ENCODE peak calls at places on chromosomes 3 and 15, in five cellular contexts. W is fibroblast of mammary gland, K is progenitor cell of endocrine pancreas, J is astrocyte of the spinal cord, F is osteocyte. A is an unnamed sample.

GRCh38 chr3:184008161-184008560 is 9.5 kb downstream of the ABCC5 start:
- DNase-seq in W (no peak), K (no peak), J (no peak), F (no peak), A (no peak)

GRCh38 chr3:110966966-110967663 is 104.5 kb upstream of the NECTIN3 start:
- DNase-seq in W (no peak), K (no peak), J (no peak), F (no peak), A (no peak)

GRCh38 chr3:112654979-112655378 is 14.0 kb upstream of the CCDC80 start:
- DNase-seq in W (no peak), K (no peak), J (peak; percentile 29), F (no peak), A (no peak)

GRCh38 chr15:33330931-33331330 is 20.2 kb downstream of the RYR3 start:
- DNase-seq in W (no peak), K (no peak), J (no peak), F (no peak), A (no peak)

GRCh38 chr15:100911086-100911485 is 8.1 kb upstream of the LRRK1 start:
- DNase-seq in W (no peak), K (no peak), J (no peak), F (no peak), A (no peak)

GRCh38 chr3:47661121-47661752 is 82.6 kb upstream of the CSPG5 start:
- DNase-seq in W (peak; percentile 83), K (no peak), J (peak; percentile 74), F (no peak), A (peak; percentile 47)

GRCh38 chr15:39248204-39248603 is 332.7 kb upstream of the THBS1 start:
- DNase-seq in W (peak; percentile 48), K (no peak), J (peak; percentile 71), F (no peak), A (no peak)

GRCh38 chr15:78353093-78353492 is 12.9 kb downstream of the CRABP1 start:
- DNase-seq in W (peak; percentile 48), K (no peak), J (no peak), F (no peak), A (no peak)

GRCh38 chr15:90306560-90306959 is 41.1 kb downstream of the NGRN start:
- DNase-seq in W (no peak), K (no peak), J (no peak), F (peak; percentile 21), A (no peak)

GRCh38 chr3:112974894-112975293 is at the start of gene CD200R1:
- DNase-seq in W (no peak), K (no peak), J (no peak), F (no peak), A (no peak)

GRCh38 chr3:170741756-170742530 is 128.1 kb downstream of the RPL22L1 start:
- DNase-seq in W (peak; percentile 75), K (no peak), J (peak; percentile 52), F (no peak), A (no peak)

GRCh38 chr15:62324382-62324781 is 159.3 kb upstream of the C2CD4B start:
- DNase-seq in W (no peak), K (no peak), J (no peak), F (no peak), A (no peak)

GRCh38 chr15:76576526-76577279 is 240.1 kb downstream of the ISL2 start:
- DNase-seq in W (peak; percentile 43), K (no peak), J (peak; percentile 76), F (no peak), A (peak; percentile 64)

GRCh38 chr3:23455084-23455483 is 252.0 kb downstream of the UBE2E2 start:
- DNase-seq in W (peak; percentile 90), K (no peak), J (peak; percentile 85), F (no peak), A (peak; percentile 92)

GRCh38 chr3:194312186-194312742 is 38.9 kb downstream of the CPN2 start:
- DNase-seq in W (peak; percentile 26), K (no peak), J (no peak), F (no peak), A (no peak)

GRCh38 chr3:33363113-33363800 is 76.9 kb downstream of the UBP1 start:
- DNase-seq in W (no peak), K (no peak), J (no peak), F (no peak), A (no peak)

GRCh38 chr15:99961011-99961441 is 227.8 kb upstream of the LYSMD4 start:
- DNase-seq in W (peak; percentile 42), K (no peak), J (peak; percentile 49), F (peak; percentile 80), A (peak; percentile 53)

GRCh38 chr3:170037463-170038433 is at the start of gene GPR160:
- DNase-seq in W (peak; percentile 45), K (peak; percentile 89), J (peak; percentile 10), F (peak; percentile 89), A (peak; percentile 70)

GRCh38 chr3:119236756-119237155 is 3.9 kb downstream of the B4GALT4 start:
- DNase-seq in W (no peak), K (no peak), J (no peak), F (no peak), A (no peak)

GRCh38 chr3:8490079-8490552 is 11.5 kb upstream of the LMCD1 start:
- DNase-seq in W (peak; percentile 100), K (no peak), J (peak; percentile 85), F (no peak), A (peak; percentile 61)

GRCh38 chr3:65024148-65024547 is 336.3 kb upstream of the ADAMTS9 start:
- DNase-seq in W (no peak), K (no peak), J (no peak), F (no peak), A (no peak)

GRCh38 chr3:32018723-32019564 is 37.4 kb downstream of the ZNF860 start:
- DNase-seq in W (peak; percentile 70), K (no peak), J (peak; percentile 59), F (no peak), A (peak; percentile 62)

GRCh38 chr3:98612587-98612986 is 19.2 kb upstream of the CPOX start:
- DNase-seq in W (no peak), K (no peak), J (no peak), F (no peak), A (peak; percentile 74)

GRCh38 chr3:179745109-179745508 is 92.3 kb downstream of the USP13 start:
- DNase-seq in W (no peak), K (no peak), J (no peak), F (no peak), A (no peak)

GRCh38 chr3:129312671-129313414 is 34.2 kb downstream of the HMCES start:
- DNase-seq in W (peak; percentile 43), K (no peak), J (peak; percentile 8), F (no peak), A (peak; percentile 15)

GRCh38 chr3:109773006-109773405 is 435.7 kb upstream of the DPPA4 start:
- DNase-seq in W (no peak), K (no peak), J (peak; percentile 34), F (no peak), A (no peak)

GRCh38 chr15:57382969-57383368 is 6.7 kb downstream of the CGNL1 start:
- DNase-seq in W (no peak), K (no peak), J (no peak), F (no peak), A (no peak)

DNA sequence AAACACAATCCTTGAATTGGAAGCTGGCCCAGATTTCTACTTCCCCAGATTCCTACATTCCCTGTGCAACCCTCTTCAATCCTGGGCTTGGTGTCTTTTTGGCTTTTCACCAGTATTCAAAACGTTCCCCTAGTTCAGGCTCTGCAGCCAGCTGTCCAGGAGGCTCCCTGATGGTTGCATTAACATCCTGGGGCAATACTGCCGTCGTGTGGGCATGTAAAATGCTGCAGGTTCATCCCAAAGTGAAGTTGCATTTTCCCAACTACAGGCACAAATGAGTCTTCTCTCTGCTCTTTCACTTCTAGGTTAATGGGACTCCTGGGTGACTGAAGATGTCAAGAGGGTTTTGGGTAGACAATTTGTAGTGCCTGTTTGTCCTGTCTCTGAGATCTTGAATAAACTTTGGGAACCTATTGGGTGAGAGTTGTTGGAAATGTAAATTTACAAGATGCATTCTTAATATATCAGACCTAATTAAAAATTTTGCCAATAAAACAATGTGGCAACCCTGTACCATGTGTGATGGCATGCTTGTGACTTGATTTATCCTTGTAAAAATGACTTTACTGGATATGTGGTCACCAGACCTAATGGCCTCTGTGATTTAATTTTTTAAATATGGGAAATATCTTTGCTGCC is 28.6 kb downstream of the SOX14 start:
- DNase-seq in W (peak; percentile 37), K (no peak), J (no peak), F (no peak), A (peak; percentile 49)
- TF ChIP-seq CTCF in W (peak; percentile 69), K (peak; percentile 59), J (peak; percentile 50), F (peak; percentile 30), A (peak; percentile 52)

DNA sequence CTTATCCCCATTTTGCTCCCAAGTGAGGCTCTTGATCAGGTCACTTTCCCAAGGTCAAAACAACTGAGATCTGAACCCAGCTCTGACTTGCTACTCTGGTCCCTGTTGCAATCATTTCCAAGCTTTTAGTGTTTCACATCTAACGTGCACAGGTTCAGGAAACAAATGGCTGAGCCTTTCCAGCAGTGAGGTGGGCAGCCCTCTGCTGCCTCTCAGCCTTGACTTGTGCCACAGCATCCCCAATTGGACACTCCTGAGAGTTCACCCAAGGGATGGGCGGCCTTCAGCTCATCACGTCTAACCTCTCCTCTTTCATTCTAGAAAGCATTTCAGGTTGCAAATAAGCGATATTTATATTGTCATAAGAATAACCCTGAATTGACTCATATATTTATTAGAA is 330.1 kb upstream of the WNT5A start:
- DNase-seq in W (no peak), K (no peak), J (no peak), F (no peak), A (no peak)
- TF ChIP-seq CTCF in W (no peak), K (no peak), J (no peak), F (no peak), A (no peak)

GRCh38 chr15:73712107-73712506 is 27.9 kb downstream of the CD276 start:
- DNase-seq in W (no peak), K (no peak), J (no peak), F (no peak), A (no peak)
- TF ChIP-seq CTCF in W (no peak), K (no peak), J (peak; percentile 16), F (no peak), A (no peak)

DNA sequence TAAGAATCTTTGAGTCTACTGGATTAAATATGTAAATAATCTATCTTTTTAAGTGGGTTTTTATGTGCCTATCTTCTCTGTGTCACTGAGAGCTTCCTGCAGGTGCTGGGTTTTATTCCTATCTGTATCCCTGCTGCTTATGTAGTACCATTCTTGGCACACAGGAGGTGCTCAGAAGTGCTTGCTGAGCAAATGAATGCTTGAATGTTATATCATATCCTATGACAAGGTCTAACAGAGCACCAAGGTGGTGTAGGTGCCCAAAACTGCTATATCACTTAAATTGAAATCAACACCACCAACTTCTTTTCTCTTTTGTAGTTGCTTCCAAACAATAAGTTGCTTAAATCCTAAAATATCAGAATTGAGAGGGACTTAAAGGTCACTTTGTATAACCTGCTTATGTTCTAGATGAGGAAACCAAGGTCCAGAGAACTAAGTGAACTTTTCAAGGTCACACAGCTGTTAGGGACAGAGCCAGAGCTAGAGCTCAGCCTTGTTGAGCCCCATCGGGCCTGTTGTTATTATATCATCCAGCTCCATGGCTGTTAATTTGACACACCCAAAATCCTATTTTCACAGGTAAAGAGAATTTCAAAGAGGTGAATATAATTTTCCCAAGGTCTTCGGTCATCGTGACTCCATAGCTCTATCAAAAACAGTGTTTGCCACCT is 46.0 kb downstream of the CCNL1 start:
- DNase-seq in W (no peak), K (no peak), J (no peak), F (no peak), A (no peak)
- TF ChIP-seq CTCF in W (peak; percentile 12), K (peak; percentile 17), J (no peak), F (no peak), A (no peak)